ENCODE peak calls at places on chromosome 15, in four cellular contexts. N, C, L and G are unnamed samples. For H3K9me3, the result is how much of the 10 kb centered on the place peaks cover.

GRCh38 chr15:72353266-72353665 is 22.5 kb downstream of the HEXA start:
- DNase-seq in N (no peak), C (no peak), L (no peak), G (no peak)

GRCh38 chr15:51708013-51708412 is 26.7 kb downstream of the SCG3 start:
- DNase-seq in N (no peak), C (no peak), L (no peak), G (no peak)

GRCh38 chr15:33860749-33861148 is 107.5 kb upstream of the CHRM5 start:
- DNase-seq in N (no peak), C (no peak), L (no peak), G (no peak)

GRCh38 chr15:39099524-39099923 is 481.4 kb upstream of the THBS1 start:
- DNase-seq in N (no peak), C (no peak), L (no peak), G (no peak)

GRCh38 chr15:43370310-43370974 is 401 bp downstream of the ZSCAN29 start:
- DNase-seq in N (peak), C (no peak), L (no peak), G (no peak)

GRCh38 chr15:55357774-55358173 is 38.8 kb downstream of the PIGB start:
- DNase-seq in N (peak), C (no peak), L (no peak), G (no peak)

GRCh38 chr15:57943766-57944165 is 121.7 kb downstream of the ALDH1A2 start:
- DNase-seq in N (no peak), C (no peak), L (no peak), G (no peak)

GRCh38 chr15:70826634-70827033 is 27.3 kb downstream of the LARP6 start:
- DNase-seq in N (no peak), C (no peak), L (no peak), G (peak)

GRCh38 chr15:101781927-101782326 is 21.4 kb upstream of the OR4F6 start:
- DNase-seq in N (no peak), C (no peak), L (no peak), G (no peak)

GRCh38 chr15:41806291-41807181 is 21.4 kb upstream of the JMJD7 start:
- DNase-seq in N (no peak), C (peak), L (no peak), G (no peak)

GRCh38 chr15:33013827-33014445 is 180.6 kb downstream of the FMN1 start:
- DNase-seq in N (no peak), C (no peak), L (no peak), G (peak)

GRCh38 chr15:51751687-51752683 is 588 bp downstream of the TMOD2 start:
- DNase-seq in N (peak), C (peak), L (no peak), G (no peak)

GRCh38 chr15:90154861-90155626 is 46.1 kb upstream of the SEMA4B start:
- DNase-seq in N (peak), C (no peak), L (no peak), G (peak)

GRCh38 chr15:81160312-81161214 is 26.5 kb downstream of the CFAP161 start:
- DNase-seq in N (peak), C (no peak), L (no peak), G (no peak)

GRCh38 chr15:74725845-74726773 is 781 bp upstream of the CYP1A1 start:
- DNase-seq in N (peak), C (peak), L (no peak), G (no peak)

GRCh38 chr15:74170845-74171578 is 2.5 kb upstream of the ISLR start:
- DNase-seq in N (no peak), C (no peak), L (no peak), G (no peak)

GRCh38 chr15:64837502-64837901 is 4.2 kb upstream of the PLEKHO2 start:
- DNase-seq in N (no peak), C (no peak), L (no peak), G (no peak)

GRCh38 chr15:55823699-55824098 is 80.7 kb upstream of the PRTG start:
- DNase-seq in N (no peak), C (no peak), L (no peak), G (no peak)

GRCh38 chr15:65054333-65055200 is 9.4 kb downstream of the SLC51B start:
- DNase-seq in N (peak), C (peak), L (no peak), G (no peak)

GRCh38 chr15:100889359-100890058 is 9.9 kb downstream of the ALDH1A3 start:
- DNase-seq in N (no peak), C (no peak), L (no peak), G (no peak)

GRCh38 chr15:87896926-87897325 is 359.6 kb downstream of the NTRK3 start:
- DNase-seq in N (no peak), C (no peak), L (no peak), G (no peak)
- H3K9me3 ChIP-seq in N (under half), C (under half), L (under half), G (under half)

GRCh38 chr15:99105516-99106341 is 849 bp downstream of the SYNM start:
- DNase-seq in N (peak), C (peak), L (no peak), G (no peak)
- TF ChIP-seq SIN3A in N (no peak), C (no peak), L (no peak), G (peak)

DNA sequence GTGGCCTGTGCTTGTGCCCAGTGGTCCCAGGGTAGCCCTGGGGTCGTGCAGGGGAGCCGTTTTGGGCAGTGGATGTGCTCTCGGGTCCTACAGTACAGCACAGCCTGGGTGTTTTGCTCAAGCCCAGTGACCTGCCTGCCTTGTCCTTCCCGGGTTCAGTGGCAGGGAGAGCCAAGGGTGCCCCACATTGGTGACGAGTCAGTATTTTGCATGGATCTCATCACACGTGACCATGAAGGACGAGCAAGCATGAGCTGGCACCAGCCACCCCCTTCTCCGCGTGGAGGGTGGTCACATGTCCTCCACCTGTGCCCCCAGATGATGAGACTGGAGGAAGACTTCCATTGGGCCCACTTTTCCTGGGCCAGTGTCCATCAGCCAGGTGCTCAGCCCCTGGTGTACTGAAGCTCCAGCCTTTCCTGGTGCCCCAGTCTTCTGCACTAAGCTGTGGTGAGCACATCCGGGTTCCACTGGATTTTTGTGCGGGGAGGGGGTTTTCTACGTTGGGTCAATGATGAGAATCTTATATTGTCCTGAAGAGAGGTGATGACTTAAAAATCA is 197.5 kb downstream of the UBE3A start:
- DNase-seq in N (no peak), C (no peak), L (no peak), G (no peak)
- H3K9me3 ChIP-seq in N (under half), C (half or more), L (under half), G (under half)

GRCh38 chr15:91890614-91891013 is 37.1 kb downstream of the SLCO3A1 start:
- DNase-seq in N (no peak), C (peak), L (no peak), G (no peak)
- TF ChIP-seq SIN3A in N (no peak), C (no peak), L (no peak), G (no peak)